ENCODE peak calls at places on chromosomes 7 and 10, in eight cellular contexts. B is IMR-90, H is upper lobe of left lung, G is transverse colon, R is H1, P is heart left ventricle, X is right lobe of liver, D is endothelial cell of umbilical vein. U is an unnamed sample.

GRCh38 chr10:73117976-73118743 is 7.9 kb downstream of the NUDT13 start:
- DNase-seq in B (peak; percentile 67), H (no peak), G (no peak), R (no peak), P (no peak), X (no peak), D (peak; percentile 72), U (no peak)

GRCh38 chr7:130345106-130345505 is 490 bp downstream of the CPA5 start:
- DNase-seq in B (no peak), H (no peak), G (no peak), R (no peak), P (no peak), X (no peak), D (no peak), U (no peak)

GRCh38 chr7:106421181-106421762 is 136.5 kb upstream of the NAMPT start:
- DNase-seq in B (peak; percentile 95), H (peak; percentile 88), G (peak; percentile 55), R (no peak), P (peak; percentile 68), X (peak; percentile 72), D (peak; percentile 86), U (peak; percentile 82)

GRCh38 chr10:72315611-72316385 is 38.9 kb downstream of the DNAJB12 start:
- DNase-seq in B (peak; percentile 52), H (peak; percentile 82), G (peak; percentile 69), R (no peak), P (peak; percentile 81), X (no peak), D (peak; percentile 78), U (no peak)

GRCh38 chr10:3207351-3207750 is 34.8 kb upstream of the PITRM1 start:
- DNase-seq in B (no peak), H (no peak), G (no peak), R (no peak), P (no peak), X (no peak), D (no peak), U (no peak)

GRCh38 chr10:31660301-31660700 is 268.3 kb downstream of the ARHGAP12 start:
- DNase-seq in B (no peak), H (no peak), G (peak; percentile 19), R (no peak), P (no peak), X (no peak), D (no peak), U (no peak)

GRCh38 chr10:81838950-81839349 is 36.0 kb upstream of the NRG3 start:
- DNase-seq in B (no peak), H (no peak), G (no peak), R (peak; percentile 55), P (no peak), X (no peak), D (peak; percentile 30), U (no peak)

GRCh38 chr10:87578160-87578559 is 73.5 kb downstream of the MINPP1 start:
- DNase-seq in B (no peak), H (no peak), G (no peak), R (no peak), P (no peak), X (no peak), D (no peak), U (no peak)

GRCh38 chr7:44587843-44588711 is 6.0 kb upstream of the TMED4 start:
- DNase-seq in B (peak; percentile 66), H (peak; percentile 34), G (peak; percentile 67), R (no peak), P (peak; percentile 53), X (no peak), D (peak; percentile 81), U (no peak)

DNA sequence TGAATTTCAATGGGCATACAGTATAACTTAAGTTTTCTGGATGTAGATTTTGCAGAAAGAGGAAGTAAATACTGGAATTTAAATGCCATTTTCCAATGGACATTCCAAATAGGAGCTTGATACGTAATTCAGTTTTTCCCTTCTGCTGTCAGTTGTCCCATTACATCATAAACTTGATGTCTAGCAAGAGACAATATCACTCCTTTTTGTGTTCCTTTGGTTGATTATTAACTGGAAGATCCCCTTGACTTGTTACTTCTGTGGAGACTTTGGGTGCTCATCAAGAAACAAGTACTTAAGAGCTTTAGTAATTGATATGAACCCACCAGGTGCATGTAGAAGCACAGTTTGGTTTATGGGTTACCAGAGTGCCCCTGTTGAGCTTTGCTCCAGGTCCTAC is 116.1 kb downstream of the ST7 start:
- DNase-seq in B (no peak), H (no peak), G (no peak), R (no peak), P (no peak), X (no peak), D (no peak), U (no peak)
- H3K4me3 ChIP-seq in B (no peak overlapping the region), H (no peak overlapping the region), G (no peak overlapping the region), R (no peak overlapping the region), P (no peak overlapping the region), X (no peak overlapping the region), D (no peak overlapping the region), U (no peak overlapping the region)

GRCh38 chr10:49269523-49269922 is 29.4 kb upstream of the C10orf71 start:
- DNase-seq in B (no peak), H (no peak), G (no peak), R (no peak), P (no peak), X (no peak), D (no peak), U (peak; percentile 40)
- TF ChIP-seq CTCF in B (no peak), H (no peak), G (no peak), R (no peak), P (no peak), X (no peak), D (no peak), U (no peak)

GRCh38 chr7:76314042-76314721 is 11.7 kb downstream of the HSPB1 start:
- DNase-seq in B (peak; percentile 89), H (peak; percentile 98), G (peak; percentile 98), R (peak; percentile 100), P (peak; percentile 96), X (peak; percentile 97), D (peak; percentile 93), U (peak; percentile 96)
- TF ChIP-seq POLR2A in B (peak; percentile 76), H (peak; percentile 71), G (no peak), R (no peak), P (no peak), X (no peak), D (no peak), U (no peak)

DNA sequence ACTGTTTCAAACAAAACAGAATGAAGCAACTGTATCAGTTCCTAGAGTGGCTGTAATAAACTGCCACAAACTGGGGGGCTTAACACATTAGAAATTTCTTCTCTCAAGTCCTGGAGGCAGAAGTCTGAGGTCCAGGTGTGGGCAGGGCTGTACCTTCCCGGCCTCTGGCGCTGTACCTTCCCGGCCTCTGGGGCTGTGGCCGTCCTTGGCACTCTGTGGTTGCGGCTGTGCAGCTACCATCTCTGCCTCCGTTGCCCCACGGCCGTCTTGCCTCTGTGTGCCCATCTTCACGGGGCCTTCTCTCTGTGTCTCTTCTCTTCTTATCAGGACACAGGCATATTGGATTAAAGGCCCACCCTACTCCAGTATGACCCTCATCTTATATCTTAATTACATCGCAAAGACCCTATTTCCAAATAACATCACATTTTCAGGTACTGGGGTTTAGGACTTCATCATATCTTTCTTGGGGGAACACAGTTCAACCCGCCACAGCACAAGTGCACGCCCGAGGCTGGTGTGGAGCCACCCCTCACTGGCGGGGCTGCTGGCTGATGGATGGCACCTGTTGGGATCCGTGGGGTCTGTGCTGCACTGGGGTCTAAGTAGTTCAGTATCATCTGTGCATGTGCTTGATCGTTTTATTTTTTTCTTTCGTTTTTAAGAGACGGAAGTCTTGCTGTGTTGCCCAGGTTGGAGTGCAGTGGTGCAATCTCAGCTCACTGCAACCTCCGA is 123.2 kb downstream of the ACTR3B start:
- DNase-seq in B (no peak), H (peak; percentile 16), G (no peak), R (no peak), P (no peak), X (no peak), D (no peak), U (peak; percentile 53)
- H3K4me3 ChIP-seq in B (no peak overlapping the region), H (no peak overlapping the region), G (no peak overlapping the region), R (no peak overlapping the region), P (no peak overlapping the region), X (no peak overlapping the region), D (no peak overlapping the region), U (no peak overlapping the region)

DNA sequence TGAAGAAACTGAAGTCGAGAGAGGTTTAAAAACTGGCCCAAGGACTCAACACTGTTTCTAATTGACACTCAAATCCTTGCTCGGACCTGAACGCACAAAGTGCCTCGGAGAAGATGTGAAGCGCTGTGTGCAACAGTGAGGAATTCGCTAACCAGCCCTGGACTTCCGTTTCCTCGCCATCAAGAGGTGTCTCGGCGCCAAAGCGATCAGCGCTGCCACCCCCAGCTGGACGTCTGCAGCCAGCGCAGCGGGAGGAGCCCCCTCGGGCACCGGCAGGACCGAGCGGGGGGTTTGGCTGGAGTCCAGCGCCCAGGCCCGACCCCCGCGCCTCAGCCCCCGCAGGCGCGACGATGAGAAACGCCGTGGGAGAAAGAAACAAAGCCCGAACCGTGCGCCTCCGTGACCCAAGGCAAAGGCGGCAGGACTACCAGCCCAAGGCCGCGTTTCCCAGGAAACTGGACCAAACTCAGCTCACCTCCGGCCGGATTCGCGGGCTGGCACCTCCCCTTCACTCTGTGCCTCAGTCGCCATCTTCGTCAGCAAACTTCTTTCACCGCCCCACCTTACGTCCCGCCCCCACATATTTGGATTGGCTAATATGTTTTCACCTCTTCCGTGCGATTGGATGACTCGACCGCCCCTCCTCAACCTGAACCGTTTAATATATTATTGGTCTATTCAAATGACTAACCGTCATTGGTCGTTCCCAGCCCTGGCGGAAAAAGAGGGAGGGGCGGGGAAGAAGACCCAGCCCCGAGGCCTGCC is at the start of gene ARHGAP19:
- DNase-seq in B (peak; percentile 99), H (peak; percentile 95), G (peak; percentile 96), R (peak; percentile 92), P (peak; percentile 95), X (peak; percentile 96), D (peak; percentile 99), U (peak; percentile 98)
- TF ChIP-seq CTCF in B (peak; percentile 35), H (no peak), G (no peak), R (no peak), P (no peak), X (no peak), D (peak; percentile 33), U (no peak)